ENCODE peak calls at places on chromosomes 11 and 22, in four cellular contexts. M is nephron progenitor cell, T is H1, Y is lower lobe of right lung. D is an unnamed sample.

GRCh38 chr22:46976598-46976997 is 214.1 kb downstream of the TBC1D22A start:
- DNase-seq in M (no peak), T (no peak), Y (no peak), D (no peak)

GRCh38 chr11:79894111-79894510 is 453.3 kb upstream of the TENM4 start:
- DNase-seq in M (no peak), T (no peak), Y (no peak), D (no peak)

GRCh38 chr11:17596711-17597110 is 49.7 kb downstream of the OTOG start:
- DNase-seq in M (no peak), T (no peak), Y (no peak), D (no peak)

GRCh38 chr22:26464312-26464711 is 19.3 kb downstream of the HPS4 start:
- DNase-seq in M (no peak), T (no peak), Y (no peak), D (no peak)

GRCh38 chr11:11992257-11992690 is 16.2 kb downstream of the DKK3 start:
- DNase-seq in M (no peak), T (no peak), Y (no peak), D (no peak)

GRCh38 chr11:113505541-113506375 is 30.6 kb upstream of the DRD2 start:
- DNase-seq in M (no peak), T (no peak), Y (no peak), D (no peak)

GRCh38 chr11:504053-504993 is 2.7 kb downstream of the RNH1 start:
- DNase-seq in M (no peak), T (no peak), Y (peak), D (no peak)

GRCh38 chr11:2653930-2654739 is 45.7 kb downstream of the KCNQ1OT1 start:
- DNase-seq in M (no peak), T (no peak), Y (no peak), D (no peak)

GRCh38 chr11:45146072-45147016 is at the start of gene PRDM11:
- DNase-seq in M (peak), T (no peak), Y (peak), D (peak)

GRCh38 chr22:33785283-33785991 is 134.8 kb downstream of the LARGE1 start:
- DNase-seq in M (no peak), T (no peak), Y (no peak), D (no peak)

GRCh38 chr11:65293909-65294381 is 20.7 kb upstream of the CDC42EP2 start:
- DNase-seq in M (no peak), T (no peak), Y (no peak), D (no peak)

GRCh38 chr11:8336356-8337114 is 72.9 kb upstream of the LMO1 start:
- DNase-seq in M (no peak), T (no peak), Y (no peak), D (no peak)

GRCh38 chr11:13786688-13787087 is 118.2 kb downstream of the FAR1 start:
- DNase-seq in M (no peak), T (no peak), Y (no peak), D (no peak)

GRCh38 chr11:79439430-79439892 is 1.4 kb downstream of the TENM4 start:
- DNase-seq in M (peak), T (no peak), Y (no peak), D (no peak)

GRCh38 chr22:35742342-35743100 is 24.8 kb downstream of the APOL5 start:
- DNase-seq in M (no peak), T (no peak), Y (no peak), D (no peak)

GRCh38 chr11:61418136-61418535 is 11.6 kb downstream of the CPSF7 start:
- DNase-seq in M (no peak), T (no peak), Y (no peak), D (no peak)

GRCh38 chr22:49347376-49347775 is 480.3 kb downstream of the BRD1 start:
- DNase-seq in M (no peak), T (no peak), Y (peak), D (no peak)

GRCh38 chr11:12177739-12178338 is 67.4 kb downstream of the MICAL2 start:
- DNase-seq in M (no peak), T (no peak), Y (no peak), D (no peak)

GRCh38 chr11:2587132-2587930 is 112.5 kb downstream of the KCNQ1OT1 start:
- DNase-seq in M (no peak), T (no peak), Y (peak), D (no peak)

GRCh38 chr11:110125632-110126031 is 32.4 kb downstream of the ZC3H12C start:
- DNase-seq in M (no peak), T (no peak), Y (no peak), D (no peak)

GRCh38 chr11:82194521-82194920 is 539.1 kb downstream of the FAM181B start:
- DNase-seq in M (no peak), T (no peak), Y (no peak), D (no peak)

GRCh38 chr22:29706493-29706892 is 13.3 kb upstream of the CABP7 start:
- DNase-seq in M (peak), T (no peak), Y (no peak), D (no peak)

GRCh38 chr22:17997456-17997855 is 26.9 kb downstream of the MICAL3 start:
- DNase-seq in M (no peak), T (no peak), Y (no peak), D (no peak)

GRCh38 chr11:6757373-6757967 is 14.3 kb downstream of the OR2AG2 start:
- DNase-seq in M (peak), T (no peak), Y (no peak), D (no peak)

GRCh38 chr22:33300165-33300564 is 242.0 kb upstream of the SYN3 start:
- DNase-seq in M (no peak), T (no peak), Y (no peak), D (no peak)

DNA sequence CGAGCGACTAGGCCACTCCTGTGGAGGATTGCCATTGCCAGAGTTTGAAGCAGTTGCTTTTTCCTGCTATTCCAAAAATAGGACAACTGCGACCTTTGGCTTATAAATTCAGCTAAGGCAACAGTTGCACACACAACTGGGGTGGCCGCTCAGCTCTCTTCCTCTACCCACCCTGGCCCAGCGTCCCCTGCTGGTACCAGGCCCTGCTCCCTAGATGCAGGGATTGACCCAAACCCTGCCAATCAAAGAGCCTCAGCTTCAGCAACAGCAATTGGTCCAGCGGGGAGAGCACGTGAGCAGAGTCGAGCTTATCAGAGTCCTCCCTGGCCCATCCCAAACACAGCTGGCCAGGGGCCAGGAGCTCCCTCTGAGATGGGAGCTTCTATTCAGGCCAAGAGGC is 22.0 kb upstream of the CABP2 start:
- DNase-seq in M (no peak), T (no peak), Y (no peak), D (no peak)
- TF ChIP-seq CTCF in M (no peak), T (peak), Y (no peak), D (peak)

DNA sequence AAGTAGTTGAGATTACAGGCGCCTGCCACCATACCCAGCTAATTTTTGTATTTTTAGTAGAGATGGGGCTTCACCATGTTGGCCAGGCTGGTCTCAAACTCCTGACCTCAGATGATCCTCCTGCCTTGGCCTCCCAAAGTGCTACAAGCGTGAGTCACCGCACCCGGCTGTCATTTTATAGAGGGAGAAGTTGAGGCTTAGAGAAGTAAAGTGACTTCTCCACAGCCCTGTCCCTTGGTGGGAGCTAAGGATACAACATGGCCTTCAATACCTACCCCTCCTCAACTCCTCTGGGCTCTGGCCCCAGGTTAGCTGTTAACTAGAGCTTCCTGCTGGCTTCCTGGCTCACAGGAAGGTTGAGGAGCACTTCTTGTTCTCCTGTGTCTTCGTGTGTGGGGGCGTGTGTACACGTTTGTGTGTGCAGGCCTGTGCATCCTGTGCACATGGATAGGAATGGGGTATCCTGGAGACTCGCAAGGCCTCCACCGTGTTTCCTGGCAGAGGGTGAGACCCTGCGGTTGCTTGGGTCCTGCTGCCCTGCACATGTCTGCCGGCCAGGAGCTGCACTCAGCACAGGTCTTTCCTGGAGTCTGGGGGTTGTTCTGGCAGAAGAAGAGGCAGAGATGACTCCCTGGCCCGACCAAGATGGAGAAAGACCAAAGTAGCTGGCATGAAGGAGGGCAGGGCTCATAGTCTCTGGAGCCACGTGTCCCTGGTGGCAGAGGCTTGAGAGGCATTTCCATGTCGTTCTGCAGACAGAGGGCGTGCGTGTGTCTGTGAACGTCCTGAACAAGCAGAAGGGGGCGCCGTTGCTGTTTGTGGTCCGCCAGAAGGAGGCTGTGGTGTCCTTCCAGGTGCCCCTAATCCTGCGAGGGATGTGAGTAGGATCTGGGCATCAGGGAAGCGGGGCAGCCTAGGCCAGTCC is 2.4 kb downstream of the SIDT2 start:
- DNase-seq in M (peak), T (peak), Y (peak), D (peak)
- TF ChIP-seq CTCF in M (peak), T (peak), Y (peak), D (peak)

GRCh38 chr22:39017596-39018365 is 3.1 kb upstream of the APOBEC3D start:
- DNase-seq in M (no peak), T (no peak), Y (no peak), D (no peak)
- TF ChIP-seq CTCF in M (no peak), T (peak), Y (no peak), D (no peak)

DNA sequence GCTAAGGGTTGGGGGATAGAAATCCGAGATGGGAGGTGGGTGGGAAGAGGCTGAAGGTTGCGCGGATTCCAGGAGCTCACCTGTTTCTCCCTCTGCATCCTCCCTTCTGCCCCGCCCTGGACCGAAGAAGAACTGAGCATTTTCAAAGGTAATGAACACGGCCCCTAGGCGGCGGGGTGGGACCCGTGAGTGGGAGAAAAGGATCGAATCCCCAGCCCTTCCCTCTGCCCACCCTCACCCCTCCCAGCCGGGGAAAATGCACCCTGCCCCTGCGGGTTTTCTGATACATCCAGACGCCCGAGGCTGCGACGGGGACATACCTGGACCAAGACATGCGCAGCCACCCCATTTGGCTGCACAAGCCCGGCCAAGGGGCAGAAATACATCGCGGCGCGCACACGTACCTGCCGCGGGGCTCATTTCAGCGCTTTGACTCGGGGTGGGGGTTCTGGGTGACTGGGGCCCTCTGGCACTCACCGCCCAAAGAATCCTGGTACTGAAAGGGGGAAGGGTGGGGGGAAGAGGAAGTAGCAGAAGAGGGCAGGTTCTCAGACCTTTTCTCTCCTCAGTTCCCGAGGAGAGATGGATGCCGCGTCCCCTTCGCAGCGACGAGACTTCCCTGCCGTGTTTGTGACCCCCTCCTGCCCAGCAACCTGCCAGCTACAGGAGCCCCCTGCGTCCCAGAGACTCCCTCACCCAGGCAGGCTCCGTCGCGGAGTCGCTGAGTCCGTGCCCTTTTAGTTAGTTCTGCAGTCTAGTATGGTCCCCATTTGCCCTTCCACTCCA is 6.0 kb downstream of the VSIG2 start:
- DNase-seq in M (no peak), T (no peak), Y (no peak), D (no peak)
- TF ChIP-seq CTCF in M (no peak), T (peak), Y (no peak), D (peak)

GRCh38 chr11:68367252-68367651 is 54.9 kb downstream of the LRP5 start:
- DNase-seq in M (no peak), T (no peak), Y (no peak), D (no peak)
- TF ChIP-seq CTCF in M (no peak), T (no peak), Y (no peak), D (no peak)

DNA sequence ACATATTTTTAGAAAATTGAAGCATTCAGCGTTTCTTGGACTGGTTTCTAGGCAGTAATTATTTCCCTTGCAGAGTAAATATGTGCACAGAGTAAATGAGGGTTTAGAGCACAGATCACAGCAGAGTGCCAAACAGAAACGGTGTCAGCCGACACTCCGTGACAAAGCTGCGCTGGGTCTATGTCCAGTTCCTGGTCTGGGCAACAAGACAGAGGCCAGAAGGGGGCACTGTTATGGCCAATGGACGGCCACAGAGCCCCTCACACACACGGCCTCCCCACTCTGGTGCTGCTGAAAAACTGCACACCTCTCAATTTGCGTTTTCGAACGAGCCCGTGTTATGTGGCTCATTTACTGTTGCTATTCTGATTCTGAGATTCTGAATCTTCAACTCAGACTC is 180.7 kb downstream of the MPPED1 start:
- DNase-seq in M (peak), T (no peak), Y (no peak), D (no peak)
- TF ChIP-seq CTCF in M (no peak), T (peak), Y (no peak), D (peak)

GRCh38 chr11:46363455-46363920 is 16.2 kb downstream of the DGKZ start:
- DNase-seq in M (no peak), T (no peak), Y (no peak), D (no peak)
- TF ChIP-seq CTCF in M (no peak), T (no peak), Y (peak), D (no peak)

D was measured in D721Med.